ENCODE peak calls at places on chromosomes 5 and 9, in nine cellular contexts. One of them, this sample, is unnamed.

GRCh38 chr5:36200513-36200912 is 41.2 kb downstream of the NADK2 start:
- DNase-seq in lower lobe of right lung: no peak
- DNase-seq in RPMI7951: peak
- DNase-seq in stomach: no peak
- DNase-seq in NCI-H2081: no peak
- DNase-seq in PC-9: no peak
- DNase-seq in hypothalamus: no peak
- DNase-seq in activated effector memory CD4-positive, alpha-beta T cell treated with anti-CD3 and anti-CD28 coated beads, Interleukin-2, amount 50 U/mL, for 16 hours: no peak
- DNase-seq in immature natural killer cell: no peak
- DNase-seq in this sample: no peak

GRCh38 chr5:56094579-56095361 is 100.0 kb upstream of the IL6ST start:
- DNase-seq in lower lobe of right lung: no peak
- DNase-seq in RPMI7951: no peak
- DNase-seq in stomach: no peak
- DNase-seq in NCI-H2081: no peak
- DNase-seq in PC-9: no peak
- DNase-seq in hypothalamus: no peak
- DNase-seq in activated effector memory CD4-positive, alpha-beta T cell treated with anti-CD3 and anti-CD28 coated beads, Interleukin-2, amount 50 U/mL, for 16 hours: peak
- DNase-seq in immature natural killer cell: no peak
- DNase-seq in this sample: no peak

GRCh38 chr5:50744761-50745160 is 78.3 kb downstream of the PARP8 start:
- DNase-seq in lower lobe of right lung: no peak
- DNase-seq in RPMI7951: peak
- DNase-seq in stomach: no peak
- DNase-seq in NCI-H2081: no peak
- DNase-seq in PC-9: no peak
- DNase-seq in hypothalamus: no peak
- DNase-seq in activated effector memory CD4-positive, alpha-beta T cell treated with anti-CD3 and anti-CD28 coated beads, Interleukin-2, amount 50 U/mL, for 16 hours: no peak
- DNase-seq in immature natural killer cell: peak
- DNase-seq in this sample: no peak

GRCh38 chr9:136714096-136714875 is 1.9 kb downstream of the DIPK1B start:
- DNase-seq in lower lobe of right lung: no peak
- DNase-seq in RPMI7951: no peak
- DNase-seq in stomach: no peak
- DNase-seq in NCI-H2081: no peak
- DNase-seq in PC-9: no peak
- DNase-seq in hypothalamus: no peak
- DNase-seq in activated effector memory CD4-positive, alpha-beta T cell treated with anti-CD3 and anti-CD28 coated beads, Interleukin-2, amount 50 U/mL, for 16 hours: no peak
- DNase-seq in immature natural killer cell: no peak
- DNase-seq in this sample: no peak

GRCh38 chr9:77453857-77454647 is 194.1 kb downstream of the GNA14 start:
- DNase-seq in lower lobe of right lung: no peak
- DNase-seq in RPMI7951: no peak
- DNase-seq in stomach: no peak
- DNase-seq in NCI-H2081: no peak
- DNase-seq in PC-9: no peak
- DNase-seq in hypothalamus: no peak
- DNase-seq in activated effector memory CD4-positive, alpha-beta T cell treated with anti-CD3 and anti-CD28 coated beads, Interleukin-2, amount 50 U/mL, for 16 hours: no peak
- DNase-seq in immature natural killer cell: no peak
- DNase-seq in this sample: no peak

GRCh38 chr9:96289392-96289791 is 12.6 kb downstream of the HSD17B3 start:
- DNase-seq in lower lobe of right lung: no peak
- DNase-seq in RPMI7951: no peak
- DNase-seq in stomach: no peak
- DNase-seq in NCI-H2081: no peak
- DNase-seq in PC-9: no peak
- DNase-seq in hypothalamus: no peak
- DNase-seq in activated effector memory CD4-positive, alpha-beta T cell treated with anti-CD3 and anti-CD28 coated beads, Interleukin-2, amount 50 U/mL, for 16 hours: no peak
- DNase-seq in immature natural killer cell: no peak
- DNase-seq in this sample: no peak

GRCh38 chr5:117110548-117110947 is 535.9 kb upstream of the SEMA6A start:
- DNase-seq in lower lobe of right lung: no peak
- DNase-seq in RPMI7951: no peak
- DNase-seq in stomach: no peak
- DNase-seq in NCI-H2081: no peak
- DNase-seq in PC-9: no peak
- DNase-seq in hypothalamus: no peak
- DNase-seq in activated effector memory CD4-positive, alpha-beta T cell treated with anti-CD3 and anti-CD28 coated beads, Interleukin-2, amount 50 U/mL, for 16 hours: no peak
- DNase-seq in immature natural killer cell: no peak
- DNase-seq in this sample: no peak

GRCh38 chr9:127225747-127226646 is 38.6 kb upstream of the GARNL3 start:
- DNase-seq in lower lobe of right lung: no peak
- DNase-seq in RPMI7951: peak
- DNase-seq in stomach: no peak
- DNase-seq in NCI-H2081: no peak
- DNase-seq in PC-9: no peak
- DNase-seq in hypothalamus: no peak
- DNase-seq in activated effector memory CD4-positive, alpha-beta T cell treated with anti-CD3 and anti-CD28 coated beads, Interleukin-2, amount 50 U/mL, for 16 hours: no peak
- DNase-seq in immature natural killer cell: no peak
- DNase-seq in this sample: no peak

GRCh38 chr9:116365056-116365471 is 211.5 kb downstream of the PAPPA start:
- DNase-seq in lower lobe of right lung: no peak
- DNase-seq in RPMI7951: peak
- DNase-seq in stomach: peak
- DNase-seq in NCI-H2081: peak
- DNase-seq in PC-9: peak
- DNase-seq in hypothalamus: peak
- DNase-seq in activated effector memory CD4-positive, alpha-beta T cell treated with anti-CD3 and anti-CD28 coated beads, Interleukin-2, amount 50 U/mL, for 16 hours: no peak
- DNase-seq in immature natural killer cell: no peak
- DNase-seq in this sample: no peak

GRCh38 chr9:36988848-36989247 is 45.2 kb downstream of the PAX5 start:
- DNase-seq in lower lobe of right lung: no peak
- DNase-seq in RPMI7951: no peak
- DNase-seq in stomach: no peak
- DNase-seq in NCI-H2081: no peak
- DNase-seq in PC-9: no peak
- DNase-seq in hypothalamus: no peak
- DNase-seq in activated effector memory CD4-positive, alpha-beta T cell treated with anti-CD3 and anti-CD28 coated beads, Interleukin-2, amount 50 U/mL, for 16 hours: peak
- DNase-seq in immature natural killer cell: no peak
- DNase-seq in this sample: no peak

GRCh38 chr5:135031146-135031812 is 2.7 kb downstream of the PITX1 start:
- DNase-seq in lower lobe of right lung: peak
- DNase-seq in RPMI7951: no peak
- DNase-seq in stomach: no peak
- DNase-seq in NCI-H2081: no peak
- DNase-seq in PC-9: no peak
- DNase-seq in hypothalamus: no peak
- DNase-seq in activated effector memory CD4-positive, alpha-beta T cell treated with anti-CD3 and anti-CD28 coated beads, Interleukin-2, amount 50 U/mL, for 16 hours: no peak
- DNase-seq in immature natural killer cell: no peak
- DNase-seq in this sample: peak

GRCh38 chr5:132427285-132428146 is 58.0 kb downstream of the SLC22A5 start:
- DNase-seq in lower lobe of right lung: peak
- DNase-seq in RPMI7951: peak
- DNase-seq in stomach: peak
- DNase-seq in NCI-H2081: no peak
- DNase-seq in PC-9: peak
- DNase-seq in hypothalamus: peak
- DNase-seq in activated effector memory CD4-positive, alpha-beta T cell treated with anti-CD3 and anti-CD28 coated beads, Interleukin-2, amount 50 U/mL, for 16 hours: peak
- DNase-seq in immature natural killer cell: peak
- DNase-seq in this sample: no peak

GRCh38 chr5:16567365-16567764 is 49.4 kb downstream of the RETREG1 start:
- DNase-seq in lower lobe of right lung: no peak
- DNase-seq in RPMI7951: no peak
- DNase-seq in stomach: no peak
- DNase-seq in NCI-H2081: no peak
- DNase-seq in PC-9: no peak
- DNase-seq in hypothalamus: no peak
- DNase-seq in activated effector memory CD4-positive, alpha-beta T cell treated with anti-CD3 and anti-CD28 coated beads, Interleukin-2, amount 50 U/mL, for 16 hours: no peak
- DNase-seq in immature natural killer cell: no peak
- DNase-seq in this sample: no peak

GRCh38 chr5:150221471-150221870 is 31.6 kb downstream of the SLC6A7 start:
- DNase-seq in lower lobe of right lung: no peak
- DNase-seq in RPMI7951: no peak
- DNase-seq in stomach: no peak
- DNase-seq in NCI-H2081: no peak
- DNase-seq in PC-9: no peak
- DNase-seq in hypothalamus: no peak
- DNase-seq in activated effector memory CD4-positive, alpha-beta T cell treated with anti-CD3 and anti-CD28 coated beads, Interleukin-2, amount 50 U/mL, for 16 hours: no peak
- DNase-seq in immature natural killer cell: no peak
- DNase-seq in this sample: no peak

GRCh38 chr9:98559568-98559967 is 149.2 kb downstream of the GABBR2 start:
- DNase-seq in lower lobe of right lung: no peak
- DNase-seq in RPMI7951: no peak
- DNase-seq in stomach: no peak
- DNase-seq in NCI-H2081: no peak
- DNase-seq in PC-9: no peak
- DNase-seq in hypothalamus: no peak
- DNase-seq in activated effector memory CD4-positive, alpha-beta T cell treated with anti-CD3 and anti-CD28 coated beads, Interleukin-2, amount 50 U/mL, for 16 hours: no peak
- DNase-seq in immature natural killer cell: no peak
- DNase-seq in this sample: no peak

GRCh38 chr5:118327389-118327788 is 661.0 kb downstream of the DTWD2 start:
- DNase-seq in lower lobe of right lung: no peak
- DNase-seq in RPMI7951: no peak
- DNase-seq in stomach: no peak
- DNase-seq in NCI-H2081: no peak
- DNase-seq in PC-9: no peak
- DNase-seq in hypothalamus: no peak
- DNase-seq in activated effector memory CD4-positive, alpha-beta T cell treated with anti-CD3 and anti-CD28 coated beads, Interleukin-2, amount 50 U/mL, for 16 hours: no peak
- DNase-seq in immature natural killer cell: no peak
- DNase-seq in this sample: no peak

GRCh38 chr5:169161022-169161680 is 139.8 kb downstream of the SLIT3 start:
- DNase-seq in lower lobe of right lung: no peak
- DNase-seq in RPMI7951: peak
- DNase-seq in stomach: no peak
- DNase-seq in NCI-H2081: no peak
- DNase-seq in PC-9: no peak
- DNase-seq in hypothalamus: no peak
- DNase-seq in activated effector memory CD4-positive, alpha-beta T cell treated with anti-CD3 and anti-CD28 coated beads, Interleukin-2, amount 50 U/mL, for 16 hours: no peak
- DNase-seq in immature natural killer cell: no peak
- DNase-seq in this sample: no peak

GRCh38 chr5:3197699-3198098 is 397.9 kb upstream of the IRX1 start:
- DNase-seq in lower lobe of right lung: no peak
- DNase-seq in RPMI7951: no peak
- DNase-seq in stomach: no peak
- DNase-seq in NCI-H2081: no peak
- DNase-seq in PC-9: no peak
- DNase-seq in hypothalamus: peak
- DNase-seq in activated effector memory CD4-positive, alpha-beta T cell treated with anti-CD3 and anti-CD28 coated beads, Interleukin-2, amount 50 U/mL, for 16 hours: no peak
- DNase-seq in immature natural killer cell: no peak
- DNase-seq in this sample: no peak

GRCh38 chr9:126470251-126470993 is 143.3 kb upstream of the LMX1B start:
- DNase-seq in lower lobe of right lung: no peak
- DNase-seq in RPMI7951: peak
- DNase-seq in stomach: no peak
- DNase-seq in NCI-H2081: no peak
- DNase-seq in PC-9: no peak
- DNase-seq in hypothalamus: no peak
- DNase-seq in activated effector memory CD4-positive, alpha-beta T cell treated with anti-CD3 and anti-CD28 coated beads, Interleukin-2, amount 50 U/mL, for 16 hours: peak
- DNase-seq in immature natural killer cell: no peak
- DNase-seq in this sample: no peak

GRCh38 chr9:133950206-133950915 is 41.8 kb downstream of the VAV2 start:
- DNase-seq in lower lobe of right lung: peak
- DNase-seq in RPMI7951: peak
- DNase-seq in stomach: no peak
- DNase-seq in NCI-H2081: no peak
- DNase-seq in PC-9: no peak
- DNase-seq in hypothalamus: no peak
- DNase-seq in activated effector memory CD4-positive, alpha-beta T cell treated with anti-CD3 and anti-CD28 coated beads, Interleukin-2, amount 50 U/mL, for 16 hours: no peak
- DNase-seq in immature natural killer cell: no peak
- DNase-seq in this sample: no peak

GRCh38 chr5:27191786-27192505 is 153.6 kb upstream of the CDH9 start:
- DNase-seq in lower lobe of right lung: no peak
- DNase-seq in RPMI7951: peak
- DNase-seq in stomach: no peak
- DNase-seq in NCI-H2081: no peak
- DNase-seq in PC-9: no peak
- DNase-seq in hypothalamus: no peak
- DNase-seq in activated effector memory CD4-positive, alpha-beta T cell treated with anti-CD3 and anti-CD28 coated beads, Interleukin-2, amount 50 U/mL, for 16 hours: no peak
- DNase-seq in immature natural killer cell: no peak
- DNase-seq in this sample: no peak

GRCh38 chr5:61534481-61535267 is 202.6 kb downstream of the ZSWIM6 start:
- DNase-seq in lower lobe of right lung: no peak
- DNase-seq in RPMI7951: no peak
- DNase-seq in stomach: no peak
- DNase-seq in NCI-H2081: no peak
- DNase-seq in PC-9: no peak
- DNase-seq in hypothalamus: no peak
- DNase-seq in activated effector memory CD4-positive, alpha-beta T cell treated with anti-CD3 and anti-CD28 coated beads, Interleukin-2, amount 50 U/mL, for 16 hours: no peak
- DNase-seq in immature natural killer cell: no peak
- DNase-seq in this sample: no peak

GRCh38 chr9:71909887-71910601 is 949 bp downstream of the ABHD17B start:
- DNase-seq in lower lobe of right lung: peak
- DNase-seq in RPMI7951: peak
- DNase-seq in stomach: peak
- DNase-seq in NCI-H2081: no peak
- DNase-seq in PC-9: peak
- DNase-seq in hypothalamus: peak
- DNase-seq in activated effector memory CD4-positive, alpha-beta T cell treated with anti-CD3 and anti-CD28 coated beads, Interleukin-2, amount 50 U/mL, for 16 hours: peak
- DNase-seq in immature natural killer cell: peak
- DNase-seq in this sample: no peak

GRCh38 chr5:4295663-4296339 is 700.2 kb downstream of the IRX1 start:
- DNase-seq in lower lobe of right lung: no peak
- DNase-seq in RPMI7951: no peak
- DNase-seq in stomach: no peak
- DNase-seq in NCI-H2081: no peak
- DNase-seq in PC-9: no peak
- DNase-seq in hypothalamus: peak
- DNase-seq in activated effector memory CD4-positive, alpha-beta T cell treated with anti-CD3 and anti-CD28 coated beads, Interleukin-2, amount 50 U/mL, for 16 hours: no peak
- DNase-seq in immature natural killer cell: peak
- DNase-seq in this sample: peak

GRCh38 chr5:58281189-58281588 is 178.7 kb downstream of the PLK2 start:
- DNase-seq in lower lobe of right lung: no peak
- DNase-seq in RPMI7951: no peak
- DNase-seq in stomach: no peak
- DNase-seq in NCI-H2081: no peak
- DNase-seq in PC-9: no peak
- DNase-seq in hypothalamus: no peak
- DNase-seq in activated effector memory CD4-positive, alpha-beta T cell treated with anti-CD3 and anti-CD28 coated beads, Interleukin-2, amount 50 U/mL, for 16 hours: no peak
- DNase-seq in immature natural killer cell: no peak
- DNase-seq in this sample: no peak

GRCh38 chr5:1004598-1005361 is 3.8 kb upstream of the NKD2 start:
- DNase-seq in lower lobe of right lung: peak
- DNase-seq in RPMI7951: peak
- DNase-seq in stomach: peak
- DNase-seq in NCI-H2081: no peak
- DNase-seq in PC-9: peak
- DNase-seq in hypothalamus: no peak
- DNase-seq in activated effector memory CD4-positive, alpha-beta T cell treated with anti-CD3 and anti-CD28 coated beads, Interleukin-2, amount 50 U/mL, for 16 hours: peak
- DNase-seq in immature natural killer cell: peak
- DNase-seq in this sample: peak

GRCh38 chr9:89738137-89738932 is 133.5 kb downstream of the GADD45G start:
- DNase-seq in lower lobe of right lung: no peak
- DNase-seq in RPMI7951: no peak
- DNase-seq in stomach: no peak
- DNase-seq in NCI-H2081: no peak
- DNase-seq in PC-9: no peak
- DNase-seq in hypothalamus: no peak
- DNase-seq in activated effector memory CD4-positive, alpha-beta T cell treated with anti-CD3 and anti-CD28 coated beads, Interleukin-2, amount 50 U/mL, for 16 hours: no peak
- DNase-seq in immature natural killer cell: no peak
- DNase-seq in this sample: no peak

GRCh38 chr5:109656829-109657228 is 32.9 kb upstream of the MAN2A1 start:
- DNase-seq in lower lobe of right lung: peak
- DNase-seq in RPMI7951: peak
- DNase-seq in stomach: no peak
- DNase-seq in NCI-H2081: no peak
- DNase-seq in PC-9: peak
- DNase-seq in hypothalamus: peak
- DNase-seq in activated effector memory CD4-positive, alpha-beta T cell treated with anti-CD3 and anti-CD28 coated beads, Interleukin-2, amount 50 U/mL, for 16 hours: peak
- DNase-seq in immature natural killer cell: peak
- DNase-seq in this sample: no peak

GRCh38 chr5:6418679-6419276 is 29.9 kb upstream of the UBE2QL1 start:
- DNase-seq in lower lobe of right lung: no peak
- DNase-seq in RPMI7951: no peak
- DNase-seq in stomach: no peak
- DNase-seq in NCI-H2081: no peak
- DNase-seq in PC-9: no peak
- DNase-seq in hypothalamus: no peak
- DNase-seq in activated effector memory CD4-positive, alpha-beta T cell treated with anti-CD3 and anti-CD28 coated beads, Interleukin-2, amount 50 U/mL, for 16 hours: no peak
- DNase-seq in immature natural killer cell: no peak
- DNase-seq in this sample: no peak

GRCh38 chr5:4537489-4537888 is 602.6 kb upstream of the ADAMTS16 start:
- DNase-seq in lower lobe of right lung: no peak
- DNase-seq in RPMI7951: no peak
- DNase-seq in stomach: no peak
- DNase-seq in NCI-H2081: no peak
- DNase-seq in PC-9: no peak
- DNase-seq in hypothalamus: no peak
- DNase-seq in activated effector memory CD4-positive, alpha-beta T cell treated with anti-CD3 and anti-CD28 coated beads, Interleukin-2, amount 50 U/mL, for 16 hours: no peak
- DNase-seq in immature natural killer cell: no peak
- DNase-seq in this sample: no peak

GRCh38 chr9:127360829-127361228 is 36.1 kb upstream of the SLC2A8 start:
- DNase-seq in lower lobe of right lung: no peak
- DNase-seq in RPMI7951: peak
- DNase-seq in stomach: peak
- DNase-seq in NCI-H2081: no peak
- DNase-seq in PC-9: peak
- DNase-seq in hypothalamus: no peak
- DNase-seq in activated effector memory CD4-positive, alpha-beta T cell treated with anti-CD3 and anti-CD28 coated beads, Interleukin-2, amount 50 U/mL, for 16 hours: no peak
- DNase-seq in immature natural killer cell: no peak
- DNase-seq in this sample: no peak